ENCODE peak calls at places on chromosomes 7 and 10, in ten cellular contexts. One of them, this sample, is unnamed. For H3K9me3, the result is how much of the 10 kb centered on the place peaks cover.

GRCh38 chr10:16816830-16817124 is 447 bp downstream of the RSU1 start:
- DNase-seq in adrenal gland: peak
- DNase-seq in heart right ventricle: no peak
- DNase-seq in naive thymus-derived CD4-positive, alpha-beta T cell: no peak
- DNase-seq in WERI-Rb-1: no peak
- DNase-seq in CD4-positive, alpha-beta memory T cell: no peak
- DNase-seq in mucosa of descending colon: no peak
- DNase-seq in CD8-positive, alpha-beta memory T cell: no peak
- DNase-seq in mammary epithelial cell: no peak
- DNase-seq in pancreas: no peak
- DNase-seq in this sample: no peak

GRCh38 chr10:70444613-70445222 is 3.2 kb upstream of the NODAL start:
- DNase-seq in adrenal gland: no peak
- DNase-seq in heart right ventricle: no peak
- DNase-seq in naive thymus-derived CD4-positive, alpha-beta T cell: no peak
- DNase-seq in WERI-Rb-1: no peak
- DNase-seq in CD4-positive, alpha-beta memory T cell: no peak
- DNase-seq in mucosa of descending colon: no peak
- DNase-seq in CD8-positive, alpha-beta memory T cell: no peak
- DNase-seq in mammary epithelial cell: no peak
- DNase-seq in pancreas: no peak
- DNase-seq in this sample: no peak

GRCh38 chr10:30197186-30197585 is 137.8 kb upstream of the JCAD start:
- DNase-seq in adrenal gland: no peak
- DNase-seq in heart right ventricle: no peak
- DNase-seq in naive thymus-derived CD4-positive, alpha-beta T cell: no peak
- DNase-seq in WERI-Rb-1: no peak
- DNase-seq in CD4-positive, alpha-beta memory T cell: no peak
- DNase-seq in mucosa of descending colon: no peak
- DNase-seq in CD8-positive, alpha-beta memory T cell: no peak
- DNase-seq in mammary epithelial cell: no peak
- DNase-seq in pancreas: no peak
- DNase-seq in this sample: no peak

GRCh38 chr10:110415809-110416208 is 81.9 kb upstream of the DUSP5 start:
- DNase-seq in adrenal gland: no peak
- DNase-seq in heart right ventricle: no peak
- DNase-seq in naive thymus-derived CD4-positive, alpha-beta T cell: no peak
- DNase-seq in WERI-Rb-1: no peak
- DNase-seq in CD4-positive, alpha-beta memory T cell: no peak
- DNase-seq in mucosa of descending colon: no peak
- DNase-seq in CD8-positive, alpha-beta memory T cell: no peak
- DNase-seq in mammary epithelial cell: no peak
- DNase-seq in pancreas: no peak
- DNase-seq in this sample: no peak

GRCh38 chr7:77415822-77416620 is at the start of gene GSAP:
- DNase-seq in adrenal gland: peak
- DNase-seq in heart right ventricle: peak
- DNase-seq in naive thymus-derived CD4-positive, alpha-beta T cell: peak
- DNase-seq in WERI-Rb-1: peak
- DNase-seq in CD4-positive, alpha-beta memory T cell: peak
- DNase-seq in mucosa of descending colon: peak
- DNase-seq in CD8-positive, alpha-beta memory T cell: peak
- DNase-seq in mammary epithelial cell: peak
- DNase-seq in pancreas: peak
- DNase-seq in this sample: peak

GRCh38 chr7:45915606-45916005 is 5.5 kb downstream of the IGFBP3 start:
- DNase-seq in adrenal gland: no peak
- DNase-seq in heart right ventricle: no peak
- DNase-seq in naive thymus-derived CD4-positive, alpha-beta T cell: no peak
- DNase-seq in WERI-Rb-1: no peak
- DNase-seq in CD4-positive, alpha-beta memory T cell: no peak
- DNase-seq in mucosa of descending colon: no peak
- DNase-seq in CD8-positive, alpha-beta memory T cell: no peak
- DNase-seq in mammary epithelial cell: no peak
- DNase-seq in pancreas: no peak
- DNase-seq in this sample: no peak

GRCh38 chr10:50310560-50311174 is 59.4 kb upstream of the ASAH2 start:
- DNase-seq in adrenal gland: no peak
- DNase-seq in heart right ventricle: no peak
- DNase-seq in naive thymus-derived CD4-positive, alpha-beta T cell: no peak
- DNase-seq in WERI-Rb-1: peak
- DNase-seq in CD4-positive, alpha-beta memory T cell: no peak
- DNase-seq in mucosa of descending colon: peak
- DNase-seq in CD8-positive, alpha-beta memory T cell: no peak
- DNase-seq in mammary epithelial cell: no peak
- DNase-seq in pancreas: no peak
- DNase-seq in this sample: peak

GRCh38 chr10:35795131-35795819 is 153.2 kb upstream of the FZD8 start:
- DNase-seq in adrenal gland: no peak
- DNase-seq in heart right ventricle: no peak
- DNase-seq in naive thymus-derived CD4-positive, alpha-beta T cell: no peak
- DNase-seq in WERI-Rb-1: no peak
- DNase-seq in CD4-positive, alpha-beta memory T cell: no peak
- DNase-seq in mucosa of descending colon: no peak
- DNase-seq in CD8-positive, alpha-beta memory T cell: no peak
- DNase-seq in mammary epithelial cell: peak
- DNase-seq in pancreas: no peak
- DNase-seq in this sample: no peak

GRCh38 chr10:30431435-30431911 is 2.5 kb upstream of the MAP3K8 start:
- DNase-seq in adrenal gland: no peak
- DNase-seq in heart right ventricle: peak
- DNase-seq in naive thymus-derived CD4-positive, alpha-beta T cell: no peak
- DNase-seq in WERI-Rb-1: no peak
- DNase-seq in CD4-positive, alpha-beta memory T cell: no peak
- DNase-seq in mucosa of descending colon: peak
- DNase-seq in CD8-positive, alpha-beta memory T cell: no peak
- DNase-seq in mammary epithelial cell: peak
- DNase-seq in pancreas: no peak
- DNase-seq in this sample: no peak

GRCh38 chr7:97466999-97467398 is 264.9 kb upstream of the TAC1 start:
- DNase-seq in adrenal gland: no peak
- DNase-seq in heart right ventricle: no peak
- DNase-seq in naive thymus-derived CD4-positive, alpha-beta T cell: no peak
- DNase-seq in WERI-Rb-1: no peak
- DNase-seq in CD4-positive, alpha-beta memory T cell: no peak
- DNase-seq in mucosa of descending colon: no peak
- DNase-seq in CD8-positive, alpha-beta memory T cell: no peak
- DNase-seq in mammary epithelial cell: no peak
- DNase-seq in pancreas: no peak
- DNase-seq in this sample: no peak

GRCh38 chr7:97460433-97460832 is 271.5 kb upstream of the TAC1 start:
- DNase-seq in adrenal gland: no peak
- DNase-seq in heart right ventricle: no peak
- DNase-seq in naive thymus-derived CD4-positive, alpha-beta T cell: no peak
- DNase-seq in WERI-Rb-1: no peak
- DNase-seq in CD4-positive, alpha-beta memory T cell: no peak
- DNase-seq in mucosa of descending colon: no peak
- DNase-seq in CD8-positive, alpha-beta memory T cell: no peak
- DNase-seq in mammary epithelial cell: no peak
- DNase-seq in pancreas: no peak
- DNase-seq in this sample: no peak

GRCh38 chr7:97457054-97457453 is 274.8 kb upstream of the TAC1 start:
- DNase-seq in adrenal gland: no peak
- DNase-seq in heart right ventricle: no peak
- DNase-seq in naive thymus-derived CD4-positive, alpha-beta T cell: no peak
- DNase-seq in WERI-Rb-1: no peak
- DNase-seq in CD4-positive, alpha-beta memory T cell: no peak
- DNase-seq in mucosa of descending colon: no peak
- DNase-seq in CD8-positive, alpha-beta memory T cell: no peak
- DNase-seq in mammary epithelial cell: no peak
- DNase-seq in pancreas: no peak
- DNase-seq in this sample: no peak

GRCh38 chr7:97461596-97461995 is 270.3 kb upstream of the TAC1 start:
- DNase-seq in adrenal gland: no peak
- DNase-seq in heart right ventricle: no peak
- DNase-seq in naive thymus-derived CD4-positive, alpha-beta T cell: no peak
- DNase-seq in WERI-Rb-1: no peak
- DNase-seq in CD4-positive, alpha-beta memory T cell: no peak
- DNase-seq in mucosa of descending colon: no peak
- DNase-seq in CD8-positive, alpha-beta memory T cell: no peak
- DNase-seq in mammary epithelial cell: no peak
- DNase-seq in pancreas: no peak
- DNase-seq in this sample: no peak
- H3K4me3 ChIP-seq in adrenal gland: no peak
- H3K4me3 ChIP-seq in heart right ventricle: no peak
- H3K4me3 ChIP-seq in naive thymus-derived CD4-positive, alpha-beta T cell: no peak
- H3K4me3 ChIP-seq in WERI-Rb-1: no peak
- H3K4me3 ChIP-seq in CD4-positive, alpha-beta memory T cell: no peak
- H3K4me3 ChIP-seq in mucosa of descending colon: no peak
- H3K4me3 ChIP-seq in CD8-positive, alpha-beta memory T cell: no peak
- H3K4me3 ChIP-seq in mammary epithelial cell: no peak
- H3K4me3 ChIP-seq in pancreas: no peak
- H3K4me3 ChIP-seq in this sample: no peak

DNA sequence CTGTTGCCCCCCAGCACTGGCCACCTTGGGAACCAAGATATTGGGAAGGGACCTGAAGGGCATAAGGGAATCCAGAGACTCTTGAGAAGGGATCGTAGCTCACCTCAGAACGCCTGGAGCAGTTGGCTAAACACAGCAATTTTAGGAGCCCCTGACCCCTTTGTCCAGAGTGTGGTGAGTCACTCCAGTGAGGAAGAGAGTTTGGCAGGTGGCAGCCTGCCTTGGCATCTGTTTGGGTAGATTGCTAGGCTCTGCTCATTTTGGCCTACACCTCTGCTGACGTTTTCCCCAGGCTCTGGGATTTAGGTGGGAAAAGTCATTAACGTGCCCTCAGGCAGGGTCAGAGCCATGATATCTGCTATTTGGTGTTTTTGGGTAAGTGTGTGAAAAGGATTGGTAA is 100.6 kb downstream of the GRB10 start:
- DNase-seq in adrenal gland: no peak
- DNase-seq in heart right ventricle: no peak
- DNase-seq in naive thymus-derived CD4-positive, alpha-beta T cell: no peak
- DNase-seq in WERI-Rb-1: no peak
- DNase-seq in CD4-positive, alpha-beta memory T cell: no peak
- DNase-seq in mucosa of descending colon: no peak
- DNase-seq in CD8-positive, alpha-beta memory T cell: no peak
- DNase-seq in mammary epithelial cell: no peak
- DNase-seq in pancreas: no peak
- DNase-seq in this sample: no peak
- H3K9me3 ChIP-seq in adrenal gland: under half
- H3K9me3 ChIP-seq in heart right ventricle: under half
- H3K9me3 ChIP-seq in naive thymus-derived CD4-positive, alpha-beta T cell: under half
- H3K9me3 ChIP-seq in WERI-Rb-1: under half
- H3K9me3 ChIP-seq in CD4-positive, alpha-beta memory T cell: under half
- H3K9me3 ChIP-seq in mucosa of descending colon: under half
- H3K9me3 ChIP-seq in CD8-positive, alpha-beta memory T cell: under half
- H3K9me3 ChIP-seq in mammary epithelial cell: under half
- H3K9me3 ChIP-seq in pancreas: under half
- H3K9me3 ChIP-seq in this sample: under half

GRCh38 chr10:102117391-102118159 is 2.6 kb downstream of the LDB1 start:
- DNase-seq in adrenal gland: peak
- DNase-seq in heart right ventricle: peak
- DNase-seq in naive thymus-derived CD4-positive, alpha-beta T cell: peak
- DNase-seq in WERI-Rb-1: peak
- DNase-seq in CD4-positive, alpha-beta memory T cell: peak
- DNase-seq in mucosa of descending colon: peak
- DNase-seq in CD8-positive, alpha-beta memory T cell: peak
- DNase-seq in mammary epithelial cell: peak
- DNase-seq in pancreas: peak
- DNase-seq in this sample: no peak
- H3K4me3 ChIP-seq in adrenal gland: peak
- H3K4me3 ChIP-seq in heart right ventricle: peak
- H3K4me3 ChIP-seq in naive thymus-derived CD4-positive, alpha-beta T cell: peak
- H3K4me3 ChIP-seq in WERI-Rb-1: no peak
- H3K4me3 ChIP-seq in CD4-positive, alpha-beta memory T cell: no peak
- H3K4me3 ChIP-seq in mucosa of descending colon: no peak
- H3K4me3 ChIP-seq in CD8-positive, alpha-beta memory T cell: peak
- H3K4me3 ChIP-seq in mammary epithelial cell: peak
- H3K4me3 ChIP-seq in pancreas: no peak
- H3K4me3 ChIP-seq in this sample: no peak

GRCh38 chr7:146654048-146654447 is 537.4 kb downstream of the CNTNAP2 start:
- DNase-seq in adrenal gland: no peak
- DNase-seq in heart right ventricle: no peak
- DNase-seq in naive thymus-derived CD4-positive, alpha-beta T cell: no peak
- DNase-seq in WERI-Rb-1: peak
- DNase-seq in CD4-positive, alpha-beta memory T cell: no peak
- DNase-seq in mucosa of descending colon: no peak
- DNase-seq in CD8-positive, alpha-beta memory T cell: no peak
- DNase-seq in mammary epithelial cell: no peak
- DNase-seq in pancreas: no peak
- DNase-seq in this sample: no peak

GRCh38 chr7:146659732-146660131 is 543.1 kb downstream of the CNTNAP2 start:
- DNase-seq in adrenal gland: no peak
- DNase-seq in heart right ventricle: no peak
- DNase-seq in naive thymus-derived CD4-positive, alpha-beta T cell: no peak
- DNase-seq in WERI-Rb-1: no peak
- DNase-seq in CD4-positive, alpha-beta memory T cell: no peak
- DNase-seq in mucosa of descending colon: no peak
- DNase-seq in CD8-positive, alpha-beta memory T cell: no peak
- DNase-seq in mammary epithelial cell: no peak
- DNase-seq in pancreas: peak
- DNase-seq in this sample: no peak

GRCh38 chr7:146658604-146659003 is 542.0 kb downstream of the CNTNAP2 start:
- DNase-seq in adrenal gland: no peak
- DNase-seq in heart right ventricle: no peak
- DNase-seq in naive thymus-derived CD4-positive, alpha-beta T cell: no peak
- DNase-seq in WERI-Rb-1: no peak
- DNase-seq in CD4-positive, alpha-beta memory T cell: no peak
- DNase-seq in mucosa of descending colon: no peak
- DNase-seq in CD8-positive, alpha-beta memory T cell: no peak
- DNase-seq in mammary epithelial cell: no peak
- DNase-seq in pancreas: no peak
- DNase-seq in this sample: no peak

GRCh38 chr7:146656988-146657387 is 540.4 kb downstream of the CNTNAP2 start:
- DNase-seq in adrenal gland: no peak
- DNase-seq in heart right ventricle: no peak
- DNase-seq in naive thymus-derived CD4-positive, alpha-beta T cell: no peak
- DNase-seq in WERI-Rb-1: no peak
- DNase-seq in CD4-positive, alpha-beta memory T cell: no peak
- DNase-seq in mucosa of descending colon: no peak
- DNase-seq in CD8-positive, alpha-beta memory T cell: no peak
- DNase-seq in mammary epithelial cell: no peak
- DNase-seq in pancreas: no peak
- DNase-seq in this sample: no peak

DNA sequence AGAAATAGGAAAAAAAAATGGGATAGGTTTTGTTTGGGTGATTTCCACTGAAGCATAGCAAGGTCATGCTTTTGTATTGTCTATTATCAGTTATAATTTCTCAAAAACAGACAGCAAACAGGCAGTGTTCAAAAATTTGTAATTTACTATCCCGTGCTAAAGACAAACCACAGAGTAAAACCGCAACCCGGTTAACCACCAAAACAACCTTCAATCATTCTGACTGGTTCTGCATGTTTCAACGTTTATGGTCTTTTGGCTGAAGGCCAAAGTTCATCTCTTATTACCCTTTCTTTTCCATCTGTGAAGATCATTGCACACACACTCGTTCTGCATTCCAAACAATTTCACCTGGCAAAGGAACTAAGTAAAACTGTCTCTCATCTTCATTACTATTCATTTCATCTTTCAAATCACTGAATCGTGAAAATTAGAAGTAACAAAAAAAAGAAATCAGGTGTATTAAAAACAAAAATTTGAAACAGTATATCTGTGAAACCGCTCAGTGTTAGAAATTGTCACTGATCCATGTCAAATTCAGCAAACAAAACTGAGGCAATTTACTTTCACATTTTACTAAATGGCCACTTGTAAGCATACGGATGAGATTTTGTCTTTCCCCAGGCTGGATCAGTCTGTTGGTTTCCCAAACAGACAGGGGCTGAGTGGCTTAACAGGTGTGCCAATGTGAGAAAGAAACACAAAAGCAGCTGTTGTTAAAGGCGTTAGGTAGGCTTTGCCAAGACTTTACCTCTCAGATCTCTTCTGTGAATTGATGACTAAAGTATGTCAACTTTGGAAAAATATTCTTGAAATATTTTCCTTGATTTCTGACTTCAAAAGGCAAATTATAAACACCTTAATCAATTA is 539.6 kb downstream of the CNTNAP2 start:
- DNase-seq in adrenal gland: no peak
- DNase-seq in heart right ventricle: no peak
- DNase-seq in naive thymus-derived CD4-positive, alpha-beta T cell: no peak
- DNase-seq in WERI-Rb-1: no peak
- DNase-seq in CD4-positive, alpha-beta memory T cell: no peak
- DNase-seq in mucosa of descending colon: no peak
- DNase-seq in CD8-positive, alpha-beta memory T cell: no peak
- DNase-seq in mammary epithelial cell: no peak
- DNase-seq in pancreas: no peak
- DNase-seq in this sample: no peak
- H3K9me3 ChIP-seq in adrenal gland: under half
- H3K9me3 ChIP-seq in heart right ventricle: under half
- H3K9me3 ChIP-seq in naive thymus-derived CD4-positive, alpha-beta T cell: under half
- H3K9me3 ChIP-seq in WERI-Rb-1: under half
- H3K9me3 ChIP-seq in CD4-positive, alpha-beta memory T cell: under half
- H3K9me3 ChIP-seq in mucosa of descending colon: under half
- H3K9me3 ChIP-seq in CD8-positive, alpha-beta memory T cell: under half
- H3K9me3 ChIP-seq in mammary epithelial cell: under half
- H3K9me3 ChIP-seq in pancreas: under half
- H3K9me3 ChIP-seq in this sample: under half